ENCODE peak calls at places on chromosomes 13 and 19, in six cellular contexts. H is CD8-positive, alpha-beta T cell; I is fibroblast of lung; D is lower leg skin; A is foreskin fibroblast; Q is fibroblast of pulmonary artery. L is an unnamed sample.
A peak's percentile ranks its signal among the peaks of the same experiment; 100 is the strongest.

GRCh38 chr13:106314417-106314816 is 221.0 kb downstream of the EFNB2 start:
- DNase-seq in H (no peak), I (no peak), D (no peak), A (no peak), Q (no peak), L (no peak)

GRCh38 chr19:38684078-38684861 is 36.8 kb downstream of the ACTN4 start:
- DNase-seq in H (no peak), I (peak; percentile 89), D (peak; percentile 67), A (peak; percentile 95), Q (peak; percentile 95), L (peak; percentile 75)

GRCh38 chr19:55070755-55071502 is 4.7 kb upstream of the EPS8L1 start:
- DNase-seq in H (no peak), I (peak; percentile 77), D (no peak), A (peak; percentile 80), Q (peak; percentile 45), L (no peak)

GRCh38 chr13:76991432-76991795 is 467 bp upstream of the CLN5 start:
- DNase-seq in H (peak; percentile 77), I (peak; percentile 8), D (peak; percentile 46), A (no peak), Q (no peak), L (no peak)

GRCh38 chr13:97977376-97977705 is 23.9 kb downstream of the IPO5 start:
- DNase-seq in H (no peak), I (peak; percentile 11), D (no peak), A (no peak), Q (no peak), L (no peak)

GRCh38 chr19:11243798-11244169 is 4.4 kb downstream of the ANGPTL8 start:
- DNase-seq in H (no peak), I (no peak), D (no peak), A (no peak), Q (no peak), L (no peak)

GRCh38 chr13:50934735-50935419 is 25.3 kb downstream of the RNASEH2B start:
- DNase-seq in H (no peak), I (no peak), D (no peak), A (no peak), Q (no peak), L (no peak)

GRCh38 chr13:23383151-23383550 is 50.4 kb downstream of the SACS start:
- DNase-seq in H (no peak), I (no peak), D (no peak), A (no peak), Q (no peak), L (no peak)

GRCh38 chr19:43765109-43765876 is 10.5 kb upstream of the SMG9 start:
- DNase-seq in H (peak; percentile 73), I (peak; percentile 99), D (peak; percentile 71), A (peak; percentile 98), Q (peak; percentile 89), L (peak; percentile 76)

GRCh38 chr13:50626031-50626643 is 217.4 kb downstream of the DLEU7 start:
- DNase-seq in H (no peak), I (peak; percentile 72), D (no peak), A (peak; percentile 71), Q (peak; percentile 90), L (no peak)

GRCh38 chr19:13692096-13692495 is 72.2 kb upstream of the MRI1 start:
- DNase-seq in H (no peak), I (peak; percentile 84), D (no peak), A (peak; percentile 73), Q (peak; percentile 16), L (no peak)

GRCh38 chr19:57803594-57804325 is 11.0 kb downstream of the ZNF552 start:
- DNase-seq in H (no peak), I (peak; percentile 99), D (no peak), A (peak; percentile 59), Q (peak; percentile 83), L (no peak)

GRCh38 chr13:29924482-29924884 is 74.1 kb upstream of the UBL3 start:
- DNase-seq in H (no peak), I (peak; percentile 89), D (no peak), A (peak; percentile 65), Q (peak; percentile 15), L (no peak)

GRCh38 chr19:4064073-4064550 is 2.6 kb downstream of the ZBTB7A start:
- DNase-seq in H (no peak), I (peak; percentile 36), D (no peak), A (peak; percentile 60), Q (peak; percentile 38), L (no peak)

GRCh38 chr13:41401371-41401770 is 56.0 kb upstream of the RGCC start:
- DNase-seq in H (no peak), I (no peak), D (no peak), A (no peak), Q (no peak), L (no peak)

GRCh38 chr13:41402695-41403511 is 54.4 kb upstream of the RGCC start:
- DNase-seq in H (no peak), I (no peak), D (no peak), A (no peak), Q (no peak), L (no peak)

GRCh38 chr13:41403983-41404382 is 53.4 kb upstream of the RGCC start:
- DNase-seq in H (no peak), I (no peak), D (no peak), A (no peak), Q (no peak), L (no peak)

DNA sequence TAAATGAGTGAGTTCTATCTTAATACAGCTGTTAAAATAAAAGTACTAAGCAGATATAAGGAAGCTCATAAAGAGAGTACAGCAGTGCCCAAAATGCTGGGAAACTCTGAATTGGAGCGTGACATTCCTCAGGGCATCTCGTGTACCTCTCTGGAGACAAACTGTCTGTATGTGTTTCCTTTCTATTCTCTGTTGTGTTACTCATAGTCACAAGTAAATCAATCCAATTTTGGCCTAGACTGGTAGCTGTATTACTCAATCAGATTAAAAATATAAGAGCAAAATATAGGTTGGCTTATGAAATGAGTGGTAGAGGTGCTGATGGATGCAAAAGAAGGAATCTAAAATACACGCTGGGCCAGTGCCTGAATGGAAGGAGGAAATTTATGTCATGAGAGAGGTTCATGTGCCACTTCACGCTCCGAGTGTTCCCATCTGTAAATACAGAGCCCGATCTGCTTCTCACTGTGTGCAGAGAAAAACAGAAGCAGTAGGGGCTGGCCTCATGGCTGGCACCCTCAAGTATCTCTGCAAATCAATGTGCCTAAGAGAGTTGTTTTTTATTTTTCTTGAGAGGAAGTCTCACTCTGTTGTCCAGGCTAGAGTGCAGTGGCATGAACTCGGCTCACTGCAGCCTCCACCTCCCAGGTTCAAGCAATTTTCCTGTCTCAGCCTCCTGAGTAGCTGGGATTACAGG is 58.7 kb upstream of the RGCC start:
- DNase-seq in H (no peak), I (no peak), D (no peak), A (peak; percentile 25), Q (peak; percentile 7), L (no peak)
- TF ChIP-seq CTCF in H (no peak), I (no peak), D (no peak), A (no peak), Q (no peak), L (no peak)

GRCh38 chr19:41616785-41617621 is 9.9 kb downstream of the CEACAM4 start:
- DNase-seq in H (no peak), I (peak; percentile 4), D (no peak), A (peak; percentile 43), Q (peak; percentile 35), L (no peak)
- TF ChIP-seq CTCF in H (no peak), I (no peak), D (no peak), A (no peak), Q (peak; percentile 7), L (no peak)

DNA sequence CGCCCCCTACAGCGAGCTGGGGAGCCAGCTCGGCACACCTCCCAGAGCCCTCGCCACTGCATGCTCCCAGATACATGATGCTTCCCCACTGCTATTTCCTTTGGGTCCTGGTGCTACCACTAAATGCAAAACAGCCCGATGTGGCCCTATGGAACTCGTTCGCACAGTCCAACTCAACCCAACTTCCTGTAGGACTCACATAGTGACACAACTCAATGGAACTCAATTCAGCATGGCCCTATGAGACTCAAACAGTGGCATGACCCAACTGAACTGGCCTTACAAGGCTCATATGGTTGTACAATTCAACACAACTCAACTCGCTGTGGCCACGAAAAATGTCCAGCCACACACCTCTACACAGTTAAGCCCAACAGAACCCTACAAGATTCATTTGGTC is 3.5 kb downstream of the KCNA7 start:
- DNase-seq in H (no peak), I (no peak), D (no peak), A (no peak), Q (no peak), L (no peak)
- TF ChIP-seq CTCF in H (no peak), I (no peak), D (no peak), A (no peak), Q (no peak), L (no peak)

DNA sequence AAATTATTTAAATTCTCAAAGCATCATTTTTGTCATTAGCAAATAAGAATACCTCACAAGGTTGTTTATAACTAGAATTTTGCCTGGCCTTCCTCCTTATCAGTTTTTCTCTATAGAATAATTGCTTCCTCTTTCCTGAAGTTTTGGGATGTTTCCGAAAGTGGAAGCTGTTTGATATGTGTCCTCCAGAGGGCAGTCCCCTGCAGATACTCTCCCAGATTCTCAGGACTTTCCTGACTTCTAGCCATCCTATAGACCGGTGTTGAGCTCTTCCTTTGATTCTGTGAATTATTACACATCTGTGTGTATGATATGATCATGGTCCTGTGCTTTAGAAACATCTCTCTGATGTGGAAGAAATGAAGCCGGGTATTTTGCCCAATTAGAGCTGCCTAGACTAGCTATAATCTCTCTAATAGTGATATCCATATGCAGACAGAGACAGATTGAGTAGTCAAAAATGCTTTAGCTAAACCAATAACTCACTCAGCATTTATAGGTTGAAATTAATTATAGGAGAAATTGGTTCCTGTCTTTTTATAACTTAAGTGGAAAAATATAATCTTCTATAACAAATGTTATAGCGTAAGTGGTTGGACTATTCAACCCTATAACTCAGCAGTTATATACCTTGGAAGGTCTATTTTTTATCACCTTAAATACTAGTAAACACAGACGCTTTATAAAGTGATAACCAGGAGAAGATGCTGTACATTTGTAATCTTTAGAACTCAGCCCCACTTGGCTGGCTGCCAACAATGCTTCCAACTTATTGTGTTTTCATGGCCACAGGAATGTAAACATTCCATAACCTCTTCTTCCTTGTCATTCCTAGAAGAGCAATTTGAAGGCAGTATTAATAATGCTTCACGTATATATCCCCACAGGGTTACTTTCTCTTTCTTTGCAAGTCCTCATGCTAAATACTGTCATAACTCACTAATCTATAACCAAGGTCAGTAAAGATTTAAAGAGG is 201.0 kb upstream of the RXFP2 start:
- DNase-seq in H (no peak), I (peak; percentile 29), D (no peak), A (peak; percentile 76), Q (peak; percentile 69), L (no peak)
- TF ChIP-seq CTCF in H (no peak), I (peak; percentile 68), D (no peak), A (peak; percentile 78), Q (peak; percentile 81), L (peak; percentile 73)

DNA sequence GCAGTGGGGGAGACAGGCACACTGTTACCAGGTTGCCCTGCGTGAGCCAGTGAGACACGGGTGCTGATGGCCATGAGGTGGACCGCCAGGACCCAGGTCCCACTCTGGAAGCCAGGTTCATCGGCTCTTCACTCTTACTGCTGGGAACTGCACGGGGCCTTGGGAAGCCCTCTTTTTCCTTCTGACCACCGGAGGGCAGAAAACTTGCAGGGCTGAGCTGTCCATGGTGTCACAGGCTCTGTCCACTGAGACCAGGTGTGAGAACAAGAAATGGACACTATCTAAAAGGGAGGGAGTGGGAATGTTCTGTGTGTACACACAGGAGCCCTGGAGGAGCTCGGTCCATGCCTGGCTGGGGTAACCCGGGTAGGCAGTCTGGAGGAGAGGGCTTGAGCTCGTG is 93.4 kb downstream of the UQCRFS1 start:
- DNase-seq in H (no peak), I (no peak), D (no peak), A (peak; percentile 10), Q (no peak), L (no peak)
- TF ChIP-seq CTCF in H (no peak), I (no peak), D (no peak), A (peak; percentile 20), Q (no peak), L (peak; percentile 21)